ENCODE peak calls at places on chromosomes 6 and 20, in four cellular contexts. One of them, this sample, is unnamed.

GRCh38 chr20:33370296-33370695 is 31.0 kb downstream of the CDK5RAP1 start:
- DNase-seq in SK-N-SH: no peak
- DNase-seq in ovary: no peak
- DNase-seq in naive thymus-derived CD4-positive, alpha-beta T cell: no peak
- DNase-seq in this sample: peak; percentile 83

GRCh38 chr6:149129401-149130077 is 188.0 kb upstream of the TAB2 start:
- DNase-seq in SK-N-SH: no peak
- DNase-seq in ovary: no peak
- DNase-seq in naive thymus-derived CD4-positive, alpha-beta T cell: no peak
- DNase-seq in this sample: no peak

GRCh38 chr6:73608761-73609160 is 45.0 kb downstream of the SLC17A5 start:
- DNase-seq in SK-N-SH: no peak
- DNase-seq in ovary: no peak
- DNase-seq in naive thymus-derived CD4-positive, alpha-beta T cell: no peak
- DNase-seq in this sample: no peak

GRCh38 chr6:122098091-122098769 is 301.2 kb upstream of the HSF2 start:
- DNase-seq in SK-N-SH: no peak
- DNase-seq in ovary: no peak
- DNase-seq in naive thymus-derived CD4-positive, alpha-beta T cell: no peak
- DNase-seq in this sample: no peak

GRCh38 chr6:52572536-52572935 is 4.3 kb downstream of the TRAM2 start:
- DNase-seq in SK-N-SH: no peak
- DNase-seq in ovary: no peak
- DNase-seq in naive thymus-derived CD4-positive, alpha-beta T cell: no peak
- DNase-seq in this sample: no peak

GRCh38 chr6:30889921-30890645 is 5.8 kb downstream of the DDR1 start:
- DNase-seq in SK-N-SH: peak; percentile 32
- DNase-seq in ovary: peak; percentile 16
- DNase-seq in naive thymus-derived CD4-positive, alpha-beta T cell: no peak
- DNase-seq in this sample: no peak

GRCh38 chr6:144248470-144249301 is 36.4 kb upstream of the UTRN start:
- DNase-seq in SK-N-SH: no peak
- DNase-seq in ovary: no peak
- DNase-seq in naive thymus-derived CD4-positive, alpha-beta T cell: no peak
- DNase-seq in this sample: no peak

GRCh38 chr20:1793821-1794220 is 101.4 kb upstream of the SIRPA start:
- DNase-seq in SK-N-SH: no peak
- DNase-seq in ovary: no peak
- DNase-seq in naive thymus-derived CD4-positive, alpha-beta T cell: no peak
- DNase-seq in this sample: no peak

GRCh38 chr6:113936093-113936934 is 34.6 kb downstream of the HDAC2 start:
- DNase-seq in SK-N-SH: peak; percentile 53
- DNase-seq in ovary: no peak
- DNase-seq in naive thymus-derived CD4-positive, alpha-beta T cell: no peak
- DNase-seq in this sample: peak; percentile 27

GRCh38 chr6:40344566-40345185 is 242.5 kb downstream of the LRFN2 start:
- DNase-seq in SK-N-SH: peak; percentile 24
- DNase-seq in ovary: no peak
- DNase-seq in naive thymus-derived CD4-positive, alpha-beta T cell: peak; percentile 13
- DNase-seq in this sample: no peak

DNA sequence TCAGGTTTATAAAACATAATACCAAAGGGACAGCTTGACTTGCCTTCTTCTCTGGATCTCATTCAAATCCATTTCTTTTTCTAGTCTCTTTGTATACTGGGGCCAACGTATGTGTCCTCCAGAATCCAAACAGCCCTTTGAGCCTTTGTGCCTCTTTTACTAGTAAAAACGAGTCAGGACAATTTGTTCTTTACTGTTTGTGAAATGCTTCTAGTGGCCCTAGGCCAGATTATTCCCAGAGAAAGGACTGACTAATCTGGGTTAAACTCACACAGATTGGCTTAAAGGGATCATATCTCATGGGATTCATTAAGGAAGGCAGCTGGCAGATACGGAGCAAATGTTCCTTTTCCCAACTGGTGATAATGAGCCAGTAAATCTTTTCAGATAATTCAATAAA is 32.1 kb upstream of the MANEA start:
- DNase-seq in SK-N-SH: no peak
- DNase-seq in ovary: no peak
- DNase-seq in naive thymus-derived CD4-positive, alpha-beta T cell: no peak
- DNase-seq in this sample: no peak
- H3K27ac ChIP-seq in SK-N-SH: no peak overlapping the region
- H3K27ac ChIP-seq in ovary: no peak overlapping the region
- H3K27ac ChIP-seq in naive thymus-derived CD4-positive, alpha-beta T cell: no peak overlapping the region
- H3K27ac ChIP-seq in this sample: no peak overlapping the region

GRCh38 chr20:62008643-62009183 is 57.0 kb downstream of the TAF4 start:
- DNase-seq in SK-N-SH: no peak
- DNase-seq in ovary: no peak
- DNase-seq in naive thymus-derived CD4-positive, alpha-beta T cell: no peak
- DNase-seq in this sample: no peak

GRCh38 chr20:62004614-62005013 is 61.1 kb downstream of the TAF4 start:
- DNase-seq in SK-N-SH: no peak
- DNase-seq in ovary: no peak
- DNase-seq in naive thymus-derived CD4-positive, alpha-beta T cell: no peak
- DNase-seq in this sample: no peak

GRCh38 chr20:62009322-62009721 is 56.4 kb downstream of the TAF4 start:
- DNase-seq in SK-N-SH: no peak
- DNase-seq in ovary: no peak
- DNase-seq in naive thymus-derived CD4-positive, alpha-beta T cell: no peak
- DNase-seq in this sample: no peak

GRCh38 chr20:62006482-62006881 is 59.2 kb downstream of the TAF4 start:
- DNase-seq in SK-N-SH: no peak
- DNase-seq in ovary: no peak
- DNase-seq in naive thymus-derived CD4-positive, alpha-beta T cell: no peak
- DNase-seq in this sample: no peak

GRCh38 chr20:62007127-62007647 is 58.5 kb downstream of the TAF4 start:
- DNase-seq in SK-N-SH: no peak
- DNase-seq in ovary: no peak
- DNase-seq in naive thymus-derived CD4-positive, alpha-beta T cell: no peak
- DNase-seq in this sample: no peak
- H3K36me3 ChIP-seq in SK-N-SH: peaks cover 62% of the 10 kb centered on the region
- H3K36me3 ChIP-seq in ovary: no peaks in the 10 kb centered on the region
- H3K36me3 ChIP-seq in naive thymus-derived CD4-positive, alpha-beta T cell: peaks cover 4% of the 10 kb centered on the region
- H3K36me3 ChIP-seq in this sample: peaks cover 18% of the 10 kb centered on the region

GRCh38 chr20:34403063-34403827 is 40.2 kb downstream of the ITCH start:
- DNase-seq in SK-N-SH: no peak
- DNase-seq in ovary: no peak
- DNase-seq in naive thymus-derived CD4-positive, alpha-beta T cell: no peak
- DNase-seq in this sample: no peak
- H3K4me3 ChIP-seq in SK-N-SH: no peak overlapping the region
- H3K4me3 ChIP-seq in ovary: no peak overlapping the region
- H3K4me3 ChIP-seq in naive thymus-derived CD4-positive, alpha-beta T cell: no peak overlapping the region
- H3K4me3 ChIP-seq in this sample: no peak overlapping the region

DNA sequence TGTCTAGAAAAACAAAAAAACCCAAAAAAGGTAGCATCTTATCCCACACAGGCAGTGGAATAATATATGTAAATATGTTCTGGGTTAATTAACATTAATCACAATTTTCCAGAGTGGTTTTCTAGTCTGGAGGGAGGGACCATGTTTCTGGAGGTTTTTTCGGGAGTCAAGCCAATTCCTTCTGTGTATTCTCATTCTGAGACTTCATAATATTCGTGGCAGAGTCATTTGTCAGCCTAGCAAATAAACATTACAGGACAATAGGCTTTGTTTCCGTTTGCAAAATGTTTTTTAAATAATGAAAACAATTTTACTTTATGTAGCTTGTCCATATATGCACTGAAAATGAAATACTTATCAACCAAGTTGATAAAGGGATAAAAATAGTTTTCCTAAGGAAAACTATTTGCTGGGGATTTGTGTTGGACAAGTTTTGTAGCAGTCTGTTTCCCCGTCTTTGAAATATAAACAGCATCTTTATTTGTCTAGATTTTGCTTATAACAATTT is 26.4 kb upstream of the SERINC3 start:
- DNase-seq in SK-N-SH: no peak
- DNase-seq in ovary: no peak
- DNase-seq in naive thymus-derived CD4-positive, alpha-beta T cell: no peak
- DNase-seq in this sample: no peak
- H3K27ac ChIP-seq in SK-N-SH: peak overlapping the region; percentile 71
- H3K27ac ChIP-seq in ovary: no peak overlapping the region
- H3K27ac ChIP-seq in naive thymus-derived CD4-positive, alpha-beta T cell: no peak overlapping the region
- H3K27ac ChIP-seq in this sample: no peak overlapping the region

DNA sequence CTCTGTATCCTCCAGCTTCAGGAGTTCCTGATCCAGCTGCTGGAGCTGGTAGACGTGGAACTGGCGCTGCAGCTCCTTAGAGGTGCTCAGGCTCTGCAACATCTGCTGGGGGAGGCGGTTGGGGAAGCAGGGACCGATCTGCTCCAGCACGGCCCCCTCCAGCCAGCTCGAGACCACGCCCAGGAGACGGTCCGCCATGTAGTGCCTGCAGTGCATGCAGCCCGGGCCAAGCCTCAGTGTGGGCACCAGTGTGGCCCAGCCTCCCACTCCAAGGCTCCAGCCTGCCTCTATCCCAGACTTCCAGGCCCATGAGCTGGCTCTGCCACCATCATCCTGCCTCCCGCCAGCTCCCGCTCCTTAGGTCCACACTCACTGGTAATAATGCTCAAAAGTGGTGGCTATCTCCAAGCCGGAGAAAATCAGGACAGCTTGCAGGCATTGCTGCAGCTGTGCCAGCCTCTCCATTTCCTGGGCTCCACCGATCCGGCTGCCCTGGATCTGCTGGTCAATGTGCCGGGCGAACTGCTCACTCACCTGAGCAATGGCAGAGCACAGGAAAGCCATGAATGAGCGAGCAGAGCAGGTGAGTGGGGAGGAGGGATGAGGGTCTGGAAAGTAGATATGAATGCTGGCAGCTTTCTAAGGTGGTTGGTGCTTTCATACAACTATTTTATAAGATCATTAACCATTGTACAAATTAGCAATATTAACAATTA is 13.0 kb downstream of the CUL7 start:
- DNase-seq in SK-N-SH: no peak
- DNase-seq in ovary: no peak
- DNase-seq in naive thymus-derived CD4-positive, alpha-beta T cell: no peak
- DNase-seq in this sample: no peak
- H3K36me3 ChIP-seq in SK-N-SH: peaks cover 70% of the 10 kb centered on the region
- H3K36me3 ChIP-seq in ovary: no peaks in the 10 kb centered on the region
- H3K36me3 ChIP-seq in naive thymus-derived CD4-positive, alpha-beta T cell: no peaks in the 10 kb centered on the region
- H3K36me3 ChIP-seq in this sample: no peaks in the 10 kb centered on the region

This sample was measured in CD8-positive, alpha-beta memory T cell.